ENCODE peak calls at places on chromosomes 6 and 20, in four cellular contexts. T, E, Z and W are unnamed samples.

GRCh38 chr6:36029464-36029863 is 1.9 kb downstream of the MAPK14 start:
- DNase-seq in T (no peak), Z (no peak), E (peak; percentile 62), W (no peak)

GRCh38 chr6:108667984-108668383 is 107.3 kb downstream of the FOXO3 start:
- DNase-seq in T (no peak), Z (no peak), E (peak; percentile 27), W (no peak)

GRCh38 chr6:74115674-74116073 is 419.7 kb downstream of the CD109 start:
- DNase-seq in T (no peak), E (no peak), Z (no peak), W (no peak)

GRCh38 chr6:143746202-143747119 is 68.7 kb downstream of the PHACTR2 start:
- DNase-seq in Z (no peak), E (no peak), T (no peak), W (no peak)

GRCh38 chr6:108848116-108848868 is at the start of gene ARMC2:
- DNase-seq in T (peak; percentile 87), E (peak; percentile 96), Z (peak; percentile 94), W (peak; percentile 63)

GRCh38 chr20:38878798-38879197 is 47.4 kb upstream of the FAM83D start:
- DNase-seq in E (no peak), T (no peak), Z (no peak), W (no peak)

GRCh38 chr6:34094474-34095135 is 51.3 kb downstream of the GRM4 start:
- DNase-seq in T (no peak), Z (no peak), E (no peak), W (no peak)

GRCh38 chr6:78909391-78909790 is 42.0 kb downstream of the IRAK1BP1 start:
- DNase-seq in E (peak; percentile 52), T (no peak), Z (no peak), W (no peak)

GRCh38 chr6:81987293-81987692 is 234.8 kb upstream of the TENT5A start:
- DNase-seq in E (no peak), Z (no peak), T (no peak), W (no peak)

GRCh38 chr6:15132854-15133670 is 112.8 kb upstream of the JARID2 start:
- DNase-seq in E (no peak), Z (no peak), T (no peak), W (no peak)

GRCh38 chr6:167806061-167806700 is 20.5 kb upstream of the AFDN start:
- DNase-seq in Z (no peak), T (no peak), E (no peak), W (no peak)

GRCh38 chr6:54730767-54731665 is 115.6 kb upstream of the FAM83B start:
- DNase-seq in Z (no peak), E (no peak), T (no peak), W (no peak)

GRCh38 chr20:63756648-63756991 is 17.0 kb downstream of the SLC2A4RG start:
- DNase-seq in Z (no peak), T (no peak), E (no peak), W (no peak)

GRCh38 chr6:8279094-8279805 is 156.1 kb downstream of the SLC35B3 start:
- DNase-seq in E (no peak), T (no peak), Z (no peak), W (no peak)

GRCh38 chr20:37764333-37764935 is 70.6 kb downstream of the CTNNBL1 start:
- DNase-seq in E (no peak), Z (no peak), T (no peak), W (no peak)

GRCh38 chr20:3163099-3164042 is 3.7 kb upstream of the FASTKD5 start:
- DNase-seq in Z (peak; percentile 18), E (no peak), T (no peak), W (no peak)

GRCh38 chr6:87431263-87431662 is 23.5 kb downstream of the CFAP206 start:
- DNase-seq in E (no peak), Z (no peak), T (no peak), W (no peak)

GRCh38 chr6:14506656-14507242 is 389.2 kb downstream of the CD83 start:
- DNase-seq in T (no peak), Z (no peak), E (no peak), W (no peak)

GRCh38 chr20:47351643-47352331 is 4.7 kb downstream of the ZMYND8 start:
- DNase-seq in Z (no peak), T (no peak), E (peak; percentile 87), W (no peak)

GRCh38 chr6:122788208-122788607 is 850 bp upstream of the SMPDL3A start:
- DNase-seq in Z (no peak), T (no peak), E (no peak), W (no peak)

GRCh38 chr6:45677381-45677992 is 299.8 kb upstream of the SUPT3H start:
- DNase-seq in Z (peak; percentile 71), T (peak; percentile 74), E (peak; percentile 90), W (no peak)